ENCODE peak calls at places on chromosomes 6 and 20, in four cellular contexts. One of them, this sample, is unnamed.

GRCh38 chr6:75109757-75110156 is 96.1 kb downstream of the COL12A1 start:
- DNase-seq in colonic mucosa: no peak
- DNase-seq in aorta: no peak
- DNase-seq in adrenal gland: no peak
- DNase-seq in this sample: no peak

GRCh38 chr20:39630215-39630614 is 668.1 kb downstream of the DHX35 start:
- DNase-seq in adrenal gland: no peak
- DNase-seq in colonic mucosa: no peak
- DNase-seq in aorta: no peak
- DNase-seq in this sample: no peak

GRCh38 chr20:13006825-13007224 is 1.9 kb upstream of the SPTLC3 start:
- DNase-seq in colonic mucosa: no peak
- DNase-seq in aorta: no peak
- DNase-seq in adrenal gland: no peak
- DNase-seq in this sample: no peak

GRCh38 chr20:43658723-43659419 is 8.0 kb upstream of the MYBL2 start:
- DNase-seq in aorta: no peak
- DNase-seq in colonic mucosa: no peak
- DNase-seq in adrenal gland: no peak
- DNase-seq in this sample: no peak

GRCh38 chr6:2114100-2114499 is 131.3 kb downstream of the GMDS start:
- DNase-seq in adrenal gland: no peak
- DNase-seq in aorta: no peak
- DNase-seq in colonic mucosa: no peak
- DNase-seq in this sample: no peak

GRCh38 chr6:77015350-77015749 is 447.9 kb downstream of the HTR1B start:
- DNase-seq in adrenal gland: no peak
- DNase-seq in aorta: no peak
- DNase-seq in colonic mucosa: no peak
- DNase-seq in this sample: no peak

GRCh38 chr6:158536084-158536890 is 23.6 kb upstream of the TMEM181 start:
- DNase-seq in colonic mucosa: peak; percentile 85
- DNase-seq in aorta: peak; percentile 79
- DNase-seq in adrenal gland: peak; percentile 77
- DNase-seq in this sample: peak; percentile 76

GRCh38 chr6:157613011-157613522 is 210.0 kb upstream of the SNX9 start:
- DNase-seq in colonic mucosa: no peak
- DNase-seq in aorta: no peak
- DNase-seq in adrenal gland: no peak
- DNase-seq in this sample: no peak

GRCh38 chr6:160300076-160300695 is 41.6 kb upstream of the SLC22A2 start:
- DNase-seq in colonic mucosa: peak; percentile 92
- DNase-seq in aorta: peak; percentile 57
- DNase-seq in adrenal gland: no peak
- DNase-seq in this sample: no peak

GRCh38 chr20:324177-325042 is 942 bp upstream of the SOX12 start:
- DNase-seq in colonic mucosa: peak; percentile 97
- DNase-seq in adrenal gland: peak; percentile 94
- DNase-seq in aorta: peak; percentile 94
- DNase-seq in this sample: peak; percentile 94

GRCh38 chr6:143962644-143962929 is 45.5 kb downstream of the PLAGL1 start:
- DNase-seq in colonic mucosa: no peak
- DNase-seq in adrenal gland: no peak
- DNase-seq in aorta: no peak
- DNase-seq in this sample: no peak

GRCh38 chr6:11386726-11387125 is 150.8 kb upstream of the TMEM170B start:
- DNase-seq in colonic mucosa: peak; percentile 47
- DNase-seq in aorta: no peak
- DNase-seq in adrenal gland: no peak
- DNase-seq in this sample: no peak

GRCh38 chr6:74357329-74357728 is 661.3 kb downstream of the CD109 start:
- DNase-seq in colonic mucosa: no peak
- DNase-seq in adrenal gland: no peak
- DNase-seq in aorta: no peak
- DNase-seq in this sample: no peak

GRCh38 chr20:5073154-5074049 is 46.4 kb downstream of the PCNA start:
- DNase-seq in colonic mucosa: peak; percentile 96
- DNase-seq in aorta: peak; percentile 96
- DNase-seq in adrenal gland: peak; percentile 86
- DNase-seq in this sample: no peak

GRCh38 chr6:145813285-145814034 is 1.1 kb downstream of the FBXO30 start:
- DNase-seq in adrenal gland: no peak
- DNase-seq in colonic mucosa: no peak
- DNase-seq in aorta: no peak
- DNase-seq in this sample: peak; percentile 7

GRCh38 chr6:42193491-42193894 is 1.3 kb downstream of the GUCA1B start:
- DNase-seq in aorta: no peak
- DNase-seq in adrenal gland: no peak
- DNase-seq in colonic mucosa: no peak
- DNase-seq in this sample: no peak

GRCh38 chr6:113122060-113122459 is 735.1 kb upstream of the MARCKS start:
- DNase-seq in adrenal gland: no peak
- DNase-seq in aorta: no peak
- DNase-seq in colonic mucosa: no peak
- DNase-seq in this sample: no peak

GRCh38 chr6:41965429-41966213 is 24.0 kb upstream of the CCND3 start:
- DNase-seq in adrenal gland: no peak
- DNase-seq in colonic mucosa: no peak
- DNase-seq in aorta: no peak
- DNase-seq in this sample: no peak

GRCh38 chr6:73011945-73012344 is 213.4 kb downstream of the KHDC1L start:
- DNase-seq in aorta: no peak
- DNase-seq in adrenal gland: no peak
- DNase-seq in colonic mucosa: no peak
- DNase-seq in this sample: no peak

GRCh38 chr20:62332989-62333819 is 30.4 kb downstream of the ADRM1 start:
- DNase-seq in aorta: no peak
- DNase-seq in adrenal gland: no peak
- DNase-seq in colonic mucosa: no peak
- DNase-seq in this sample: no peak

GRCh38 chr6:126447367-126447766 is 107.5 kb downstream of the CENPW start:
- DNase-seq in colonic mucosa: no peak
- DNase-seq in adrenal gland: no peak
- DNase-seq in aorta: no peak
- DNase-seq in this sample: no peak

GRCh38 chr6:128979061-128979460 is 96.1 kb downstream of the LAMA2 start:
- DNase-seq in aorta: no peak
- DNase-seq in adrenal gland: no peak
- DNase-seq in colonic mucosa: no peak
- DNase-seq in this sample: no peak

GRCh38 chr20:21391495-21392298 is 5.6 kb downstream of the NKX2-4 start:
- DNase-seq in colonic mucosa: no peak
- DNase-seq in aorta: no peak
- DNase-seq in adrenal gland: no peak
- DNase-seq in this sample: no peak

GRCh38 chr20:17610566-17611289 is 40.9 kb downstream of the DSTN start:
- DNase-seq in colonic mucosa: peak; percentile 80
- DNase-seq in aorta: peak; percentile 68
- DNase-seq in adrenal gland: no peak
- DNase-seq in this sample: no peak

GRCh38 chr20:63029358-63030121 is 22.8 kb upstream of the BHLHE23 start:
- DNase-seq in colonic mucosa: no peak
- DNase-seq in adrenal gland: no peak
- DNase-seq in aorta: peak; percentile 29
- DNase-seq in this sample: no peak

GRCh38 chr6:43942011-43942442 is 172.0 kb downstream of the VEGFA start:
- DNase-seq in colonic mucosa: no peak
- DNase-seq in aorta: no peak
- DNase-seq in adrenal gland: no peak
- DNase-seq in this sample: no peak

GRCh38 chr20:62688855-62689460 is 19.7 kb upstream of the NTSR1 start:
- DNase-seq in colonic mucosa: no peak
- DNase-seq in aorta: peak; percentile 43
- DNase-seq in adrenal gland: no peak
- DNase-seq in this sample: no peak

GRCh38 chr6:84791233-84791632 is 26.8 kb upstream of the TBX18 start:
- DNase-seq in aorta: no peak
- DNase-seq in colonic mucosa: no peak
- DNase-seq in adrenal gland: no peak
- DNase-seq in this sample: no peak

GRCh38 chr6:117449549-117450439 is 24.1 kb upstream of the ROS1 start:
- DNase-seq in colonic mucosa: peak; percentile 66
- DNase-seq in aorta: peak; percentile 48
- DNase-seq in adrenal gland: peak; percentile 55
- DNase-seq in this sample: peak; percentile 3

GRCh38 chr6:85581572-85581971 is 12.1 kb downstream of the SNX14 start:
- DNase-seq in aorta: no peak
- DNase-seq in colonic mucosa: no peak
- DNase-seq in adrenal gland: no peak
- DNase-seq in this sample: no peak

GRCh38 chr20:5150226-5151076 is 23.6 kb downstream of the CDS2 start:
- DNase-seq in adrenal gland: no peak
- DNase-seq in colonic mucosa: peak; percentile 27
- DNase-seq in aorta: no peak
- DNase-seq in this sample: no peak

GRCh38 chr6:131948692-131949614 is 2.2 kb downstream of the CCN2 start:
- DNase-seq in aorta: no peak
- DNase-seq in adrenal gland: no peak
- DNase-seq in colonic mucosa: no peak
- DNase-seq in this sample: no peak

GRCh38 chr20:24672181-24672880 is 202.9 kb downstream of the SYNDIG1 start:
- DNase-seq in colonic mucosa: no peak
- DNase-seq in adrenal gland: no peak
- DNase-seq in aorta: no peak
- DNase-seq in this sample: no peak

GRCh38 chr6:79396625-79397024 is 140.6 kb downstream of the LCA5 start:
- DNase-seq in adrenal gland: no peak
- DNase-seq in aorta: no peak
- DNase-seq in colonic mucosa: no peak
- DNase-seq in this sample: no peak

GRCh38 chr6:10385512-10386132 is 29.3 kb downstream of the TFAP2A start:
- DNase-seq in adrenal gland: no peak
- DNase-seq in colonic mucosa: no peak
- DNase-seq in aorta: no peak
- DNase-seq in this sample: no peak

GRCh38 chr20:56626367-56627121 is 2.6 kb upstream of the TFAP2C start:
- DNase-seq in adrenal gland: no peak
- DNase-seq in colonic mucosa: peak; percentile 36
- DNase-seq in aorta: no peak
- DNase-seq in this sample: peak; percentile 12

GRCh38 chr20:17633221-17633849 is 48.7 kb downstream of the RRBP1 start:
- DNase-seq in colonic mucosa: no peak
- DNase-seq in adrenal gland: no peak
- DNase-seq in aorta: peak; percentile 42
- DNase-seq in this sample: no peak

GRCh38 chr20:56925696-56926101 is 296.6 kb downstream of the TFAP2C start:
- DNase-seq in colonic mucosa: no peak
- DNase-seq in aorta: no peak
- DNase-seq in adrenal gland: no peak
- DNase-seq in this sample: no peak

GRCh38 chr6:101110814-101111213 is 229.7 kb upstream of the ASCC3 start:
- DNase-seq in adrenal gland: no peak
- DNase-seq in aorta: no peak
- DNase-seq in colonic mucosa: no peak
- DNase-seq in this sample: no peak

GRCh38 chr6:89436226-89436625 is 3.3 kb downstream of the ANKRD6 start:
- DNase-seq in aorta: no peak
- DNase-seq in colonic mucosa: no peak
- DNase-seq in adrenal gland: no peak
- DNase-seq in this sample: no peak

GRCh38 chr6:89439014-89439413 is 6.1 kb downstream of the ANKRD6 start:
- DNase-seq in colonic mucosa: no peak
- DNase-seq in adrenal gland: no peak
- DNase-seq in aorta: no peak
- DNase-seq in this sample: no peak

GRCh38 chr6:89440200-89440599 is 7.2 kb downstream of the ANKRD6 start:
- DNase-seq in adrenal gland: no peak
- DNase-seq in colonic mucosa: no peak
- DNase-seq in aorta: no peak
- DNase-seq in this sample: no peak

GRCh38 chr6:89434954-89435353 is 2.0 kb downstream of the ANKRD6 start:
- DNase-seq in colonic mucosa: no peak
- DNase-seq in adrenal gland: no peak
- DNase-seq in aorta: no peak
- DNase-seq in this sample: no peak

DNA sequence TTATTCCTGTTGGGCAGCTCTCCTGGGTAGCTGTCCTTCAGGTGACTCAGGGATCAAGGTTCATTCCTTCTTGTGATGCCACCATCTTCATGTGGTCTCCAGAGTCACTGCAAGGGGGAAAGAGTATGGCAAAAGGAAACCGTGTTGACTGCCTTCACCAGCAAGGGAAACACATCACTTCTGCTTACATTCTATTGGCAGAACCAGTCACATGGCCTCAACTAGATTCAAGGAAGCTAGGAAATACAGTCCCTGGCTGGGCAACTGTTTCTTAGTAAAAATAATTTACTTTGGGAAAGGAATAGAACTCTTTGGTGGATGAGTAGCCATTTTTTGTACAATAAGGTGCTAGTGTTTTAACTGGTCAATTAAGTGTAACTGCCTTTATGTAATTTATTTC is 5.3 kb downstream of the ANKRD6 start:
- DNase-seq in aorta: no peak
- DNase-seq in adrenal gland: no peak
- DNase-seq in colonic mucosa: no peak
- DNase-seq in this sample: no peak
- H3K27me3 ChIP-seq in aorta: no peaks in the 10 kb centered on the region
- H3K27me3 ChIP-seq in adrenal gland: no peaks in the 10 kb centered on the region
- H3K27me3 ChIP-seq in colonic mucosa: no peaks in the 10 kb centered on the region
- H3K27me3 ChIP-seq in this sample: no peaks in the 10 kb centered on the region

GRCh38 chr6:164928041-164928321 is 381.4 kb downstream of the C6orf118 start:
- DNase-seq in adrenal gland: no peak
- DNase-seq in colonic mucosa: no peak
- DNase-seq in aorta: no peak
- DNase-seq in this sample: no peak
- H3K4me3 ChIP-seq in adrenal gland: no peak overlapping the region
- H3K4me3 ChIP-seq in colonic mucosa: no peak overlapping the region
- H3K4me3 ChIP-seq in aorta: no peak overlapping the region
- H3K4me3 ChIP-seq in this sample: no peak overlapping the region

GRCh38 chr6:89411269-89412070 is 603 bp downstream of the RRAGD start:
- DNase-seq in colonic mucosa: peak; percentile 25
- DNase-seq in aorta: peak; percentile 68
- DNase-seq in adrenal gland: peak; percentile 59
- DNase-seq in this sample: peak; percentile 60
- H3K27me3 ChIP-seq in colonic mucosa: no peaks in the 10 kb centered on the region
- H3K27me3 ChIP-seq in aorta: no peaks in the 10 kb centered on the region
- H3K27me3 ChIP-seq in adrenal gland: no peaks in the 10 kb centered on the region
- H3K27me3 ChIP-seq in this sample: no peaks in the 10 kb centered on the region

GRCh38 chr20:48618052-48618451 is 209.7 kb downstream of the PREX1 start:
- DNase-seq in adrenal gland: no peak
- DNase-seq in colonic mucosa: no peak
- DNase-seq in aorta: peak; percentile 40
- DNase-seq in this sample: no peak

GRCh38 chr20:48620486-48621255 is 207.1 kb downstream of the PREX1 start:
- DNase-seq in aorta: peak; percentile 88
- DNase-seq in adrenal gland: peak; percentile 88
- DNase-seq in colonic mucosa: peak; percentile 94
- DNase-seq in this sample: peak; percentile 74

GRCh38 chr20:48618631-48619030 is 209.2 kb downstream of the PREX1 start:
- DNase-seq in colonic mucosa: no peak
- DNase-seq in aorta: no peak
- DNase-seq in adrenal gland: no peak
- DNase-seq in this sample: no peak

GRCh38 chr20:48620112-48620485 is 207.7 kb downstream of the PREX1 start:
- DNase-seq in colonic mucosa: no peak
- DNase-seq in adrenal gland: no peak
- DNase-seq in aorta: no peak
- DNase-seq in this sample: no peak

GRCh38 chr20:48619126-48620101 is 208.4 kb downstream of the PREX1 start:
- DNase-seq in adrenal gland: peak; percentile 42
- DNase-seq in aorta: peak; percentile 37
- DNase-seq in colonic mucosa: no peak
- DNase-seq in this sample: no peak
- H3K4me3 ChIP-seq in adrenal gland: no peak overlapping the region
- H3K4me3 ChIP-seq in aorta: no peak overlapping the region
- H3K4me3 ChIP-seq in colonic mucosa: no peak overlapping the region
- H3K4me3 ChIP-seq in this sample: no peak overlapping the region

This sample was measured in GM06990.